ENCODE peak calls at places on chromosomes 6 and 20, in nine cellular contexts. J, P, H, X, A, W, M, D and B are unnamed samples.

GRCh38 chr6:39296745-39297640 is 17.2 kb downstream of the KCNK17 start:
- DNase-seq in J (no peak), P (no peak), H (peak), X (peak), A (no peak), W (no peak), M (peak), D (peak), B (peak)

GRCh38 chr6:28005124-28005662 is 48.2 kb downstream of the OR2B6 start:
- DNase-seq in J (no peak), P (no peak), H (peak), X (no peak), A (no peak), W (no peak), M (no peak), D (no peak), B (no peak)

GRCh38 chr20:62423326-62423706 is 4.0 kb downstream of the RBBP8NL start:
- DNase-seq in J (no peak), P (no peak), H (no peak), X (no peak), A (no peak), W (no peak), M (no peak), D (no peak), B (no peak)

GRCh38 chr6:166387642-166388325 is 5.0 kb upstream of the MPC1 start:
- DNase-seq in J (no peak), P (no peak), H (no peak), X (no peak), A (no peak), W (no peak), M (no peak), D (no peak), B (no peak)

GRCh38 chr6:168242655-168243225 is 76.8 kb downstream of the DACT2 start:
- DNase-seq in J (no peak), P (no peak), H (no peak), X (no peak), A (no peak), W (no peak), M (no peak), D (no peak), B (no peak)

GRCh38 chr20:53425930-53426329 is 167.7 kb downstream of the ZNF217 start:
- DNase-seq in J (no peak), P (no peak), H (no peak), X (no peak), A (no peak), W (no peak), M (no peak), D (no peak), B (no peak)

GRCh38 chr20:57652865-57653545 is 32.8 kb upstream of the ZBP1 start:
- DNase-seq in J (peak), P (peak), H (no peak), X (no peak), A (peak), W (peak), M (no peak), D (peak), B (no peak)

GRCh38 chr6:111306104-111306888 is 176.7 kb downstream of the REV3L start:
- DNase-seq in J (no peak), P (no peak), H (no peak), X (no peak), A (no peak), W (no peak), M (no peak), D (no peak), B (no peak)

GRCh38 chr6:35181933-35182612 is 31.7 kb upstream of the SCUBE3 start:
- DNase-seq in J (no peak), P (peak), H (peak), X (no peak), A (peak), W (peak), M (peak), D (peak), B (peak)

GRCh38 chr20:25529295-25529951 is 55.9 kb downstream of the NINL start:
- DNase-seq in J (no peak), P (no peak), H (no peak), X (no peak), A (no peak), W (no peak), M (no peak), D (no peak), B (no peak)

GRCh38 chr6:44430322-44430721 is 42.8 kb downstream of the CDC5L start:
- DNase-seq in J (no peak), P (no peak), H (peak), X (no peak), A (no peak), W (no peak), M (peak), D (no peak), B (peak)

GRCh38 chr6:5851261-5851757 is 155.4 kb downstream of the NRN1 start:
- DNase-seq in J (peak), P (peak), H (no peak), X (peak), A (peak), W (no peak), M (peak), D (peak), B (peak)

GRCh38 chr6:66226099-66226498 is 519.1 kb upstream of the EYS start:
- DNase-seq in J (no peak), P (no peak), H (no peak), X (peak), A (no peak), W (no peak), M (no peak), D (no peak), B (no peak)

GRCh38 chr6:96465321-96465903 is 56.2 kb upstream of the UFL1 start:
- DNase-seq in J (no peak), P (no peak), H (no peak), X (no peak), A (no peak), W (no peak), M (no peak), D (no peak), B (no peak)

GRCh38 chr6:106913676-106914280 is 60.8 kb downstream of the CD24 start:
- DNase-seq in J (no peak), P (no peak), H (no peak), X (no peak), A (no peak), W (no peak), M (no peak), D (no peak), B (no peak)

GRCh38 chr20:63216849-63217471 is 1.0 kb upstream of the YTHDF1 start:
- DNase-seq in J (no peak), P (no peak), H (no peak), X (no peak), A (no peak), W (no peak), M (no peak), D (no peak), B (no peak)

GRCh38 chr20:3071610-3072529 is at the start of gene OXT:
- DNase-seq in J (peak), P (peak), H (no peak), X (no peak), A (peak), W (no peak), M (no peak), D (no peak), B (no peak)

GRCh38 chr6:106910999-106911949 is 63.3 kb downstream of the CD24 start:
- DNase-seq in J (no peak), P (no peak), H (no peak), X (no peak), A (no peak), W (no peak), M (no peak), D (no peak), B (no peak)

GRCh38 chr20:34088871-34089479 is 23.1 kb downstream of the EIF2S2 start:
- DNase-seq in J (no peak), P (no peak), H (no peak), X (no peak), A (no peak), W (no peak), M (no peak), D (no peak), B (no peak)

GRCh38 chr6:63527658-63528514 is 44.4 kb upstream of the LOC128125822 start:
- DNase-seq in J (peak), P (no peak), H (peak), X (no peak), A (peak), W (peak), M (peak), D (peak), B (peak)

GRCh38 chr6:166936079-166936787 is 20.1 kb downstream of the RNASET2 start:
- DNase-seq in J (no peak), P (no peak), H (no peak), X (no peak), A (no peak), W (no peak), M (no peak), D (no peak), B (peak)

GRCh38 chr20:61015602-61016001 is 236.5 kb upstream of the CDH4 start:
- DNase-seq in J (no peak), P (no peak), H (no peak), X (no peak), A (no peak), W (no peak), M (no peak), D (no peak), B (no peak)

GRCh38 chr6:149925974-149926777 is 3.3 kb upstream of the RAET1G start:
- DNase-seq in J (peak), P (peak), H (peak), X (peak), A (peak), W (peak), M (peak), D (peak), B (peak)

GRCh38 chr6:89530982-89531381 is 98.0 kb downstream of the ANKRD6 start:
- DNase-seq in J (no peak), P (no peak), H (no peak), X (no peak), A (no peak), W (no peak), M (no peak), D (no peak), B (no peak)

GRCh38 chr6:146990284-146990683 is 213.9 kb upstream of the STXBP5 start:
- DNase-seq in J (no peak), P (no peak), H (peak), X (no peak), A (no peak), W (no peak), M (peak), D (peak), B (peak)

GRCh38 chr6:159972506-159973268 is 3.8 kb downstream of the IGF2R start:
- DNase-seq in J (no peak), P (no peak), H (no peak), X (peak), A (no peak), W (no peak), M (no peak), D (no peak), B (no peak)

GRCh38 chr20:12605751-12606150 is 403.0 kb upstream of the SPTLC3 start:
- DNase-seq in J (no peak), P (no peak), H (no peak), X (no peak), A (no peak), W (no peak), M (no peak), D (no peak), B (no peak)

GRCh38 chr6:75563032-75563431 is 38.6 kb upstream of the SENP6 start:
- DNase-seq in J (no peak), P (no peak), H (peak), X (peak), A (no peak), W (no peak), M (peak), D (no peak), B (peak)

GRCh38 chr6:40627316-40627715 is 40.2 kb upstream of the LRFN2 start:
- DNase-seq in J (no peak), P (no peak), H (no peak), X (no peak), A (no peak), W (no peak), M (no peak), D (no peak), B (no peak)

GRCh38 chr6:160041608-160042007 is 72.7 kb downstream of the IGF2R start:
- DNase-seq in J (peak), P (peak), H (peak), X (no peak), A (peak), W (no peak), M (peak), D (peak), B (peak)

GRCh38 chr20:1446536-1446935 is 20.1 kb downstream of the NSFL1C start:
- DNase-seq in J (no peak), P (no peak), H (no peak), X (no peak), A (no peak), W (no peak), M (no peak), D (no peak), B (no peak)

GRCh38 chr6:36964908-36965307 is 10.4 kb downstream of the PI16 start:
- DNase-seq in J (no peak), P (no peak), H (no peak), X (no peak), A (no peak), W (no peak), M (no peak), D (no peak), B (no peak)

GRCh38 chr6:36961441-36962430 is 7.2 kb downstream of the PI16 start:
- DNase-seq in J (no peak), P (no peak), H (no peak), X (no peak), A (no peak), W (no peak), M (no peak), D (no peak), B (no peak)

GRCh38 chr6:36964349-36964748 is 9.8 kb downstream of the PI16 start:
- DNase-seq in J (no peak), P (no peak), H (no peak), X (no peak), A (no peak), W (no peak), M (no peak), D (no peak), B (no peak)

GRCh38 chr6:36963451-36964290 is 9.1 kb downstream of the PI16 start:
- DNase-seq in J (no peak), P (peak), H (peak), X (no peak), A (no peak), W (no peak), M (no peak), D (peak), B (peak)

DNA sequence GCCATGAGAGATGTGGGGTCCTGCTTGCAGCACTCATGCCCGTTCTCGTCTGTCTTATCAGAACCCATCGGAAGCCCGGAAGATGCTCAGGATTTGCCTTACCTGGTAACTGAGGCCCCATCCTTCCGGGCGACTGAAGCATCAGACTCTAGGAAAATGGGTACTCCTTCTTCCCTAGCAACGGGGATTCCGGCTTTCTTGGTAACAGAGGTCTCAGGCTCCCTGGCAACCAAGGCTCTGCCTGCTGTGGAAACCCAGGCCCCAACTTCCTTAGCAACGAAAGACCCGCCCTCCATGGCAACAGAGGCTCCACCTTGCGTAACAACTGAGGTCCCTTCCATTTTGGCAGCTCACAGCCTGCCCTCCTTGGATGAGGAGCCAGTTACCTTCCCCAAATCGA is 8.3 kb downstream of the PI16 start:
- DNase-seq in J (no peak), P (peak), H (peak), X (no peak), A (peak), W (no peak), M (peak), D (peak), B (peak)
- H3K4me3 ChIP-seq in J (no peak), P (no peak), H (no peak), X (no peak), A (no peak), W (no peak), M (no peak), D (no peak), B (no peak)

DNA sequence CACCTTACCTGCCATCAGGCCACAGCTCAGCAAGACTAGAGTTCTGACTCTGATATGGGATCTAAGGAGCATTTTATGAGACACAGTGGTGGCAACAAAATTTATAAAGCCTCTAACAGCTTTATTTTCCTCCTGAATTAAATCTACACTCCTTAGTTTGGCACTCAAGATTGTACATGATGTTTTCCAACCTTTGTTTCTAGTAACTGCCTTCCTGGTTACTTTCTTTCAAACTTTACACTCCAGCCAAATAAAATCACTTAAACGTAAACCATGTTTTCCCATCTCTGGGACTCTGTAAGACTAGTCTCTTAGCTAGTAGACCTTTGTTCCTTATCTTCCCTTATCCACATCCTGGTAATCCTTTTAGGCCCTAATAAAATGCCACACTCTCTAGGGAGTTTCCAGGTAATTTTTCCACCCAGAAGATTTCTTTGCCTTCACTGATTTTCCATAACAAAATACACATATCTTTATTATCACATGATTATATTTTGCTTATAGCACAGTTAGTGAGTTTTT is 92.1 kb downstream of the PKHD1 start:
- DNase-seq in J (no peak), P (no peak), H (no peak), X (no peak), A (no peak), W (no peak), M (no peak), D (no peak), B (no peak)
- TF ChIP-seq CTCF in J (no peak), P (no peak), H (no peak), X (no peak), A (no peak), W (no peak), M (no peak), D (no peak), B (no peak)

GRCh38 chr20:16580127-16580526 is 6.9 kb upstream of the KIF16B start:
- DNase-seq in J (peak), P (no peak), H (peak), X (no peak), A (no peak), W (no peak), M (peak), D (no peak), B (peak)
- H3K4me3 ChIP-seq in J (no peak), P (no peak), H (no peak), X (no peak), A (no peak), W (no peak), M (no peak), D (no peak), B (no peak)

GRCh38 chr20:37530696-37531095 is 3.0 kb upstream of the BLCAP start:
- DNase-seq in J (no peak), P (no peak), H (no peak), X (no peak), A (no peak), W (no peak), M (no peak), D (no peak), B (no peak)

GRCh38 chr20:37527638-37528441 is at the start of gene BLCAP:
- DNase-seq in J (peak), P (peak), H (peak), X (peak), A (peak), W (peak), M (peak), D (peak), B (peak)

GRCh38 chr20:37528442-37529213 is 952 bp upstream of the BLCAP start:
- DNase-seq in J (no peak), P (no peak), H (peak), X (no peak), A (no peak), W (no peak), M (no peak), D (peak), B (no peak)

GRCh38 chr20:37529968-37530600 is 2.4 kb upstream of the BLCAP start:
- DNase-seq in J (no peak), P (no peak), H (no peak), X (no peak), A (no peak), W (no peak), M (no peak), D (peak), B (no peak)

GRCh38 chr20:37529214-37529967 is 1.7 kb upstream of the BLCAP start:
- DNase-seq in J (no peak), P (no peak), H (no peak), X (no peak), A (no peak), W (no peak), M (no peak), D (peak), B (no peak)
- TF ChIP-seq CTCF in J (no peak), P (no peak), H (no peak), X (no peak), A (no peak), W (no peak), M (no peak), D (no peak), B (no peak)

GRCh38 chr6:134002821-134003220 is 49.6 kb downstream of the SLC2A12 start:
- DNase-seq in J (no peak), P (no peak), H (no peak), X (no peak), A (no peak), W (no peak), M (no peak), D (no peak), B (no peak)
- H3K4me3 ChIP-seq in J (no peak), P (no peak), H (no peak), X (no peak), A (no peak), W (no peak), M (no peak), D (no peak), B (no peak)

DNA sequence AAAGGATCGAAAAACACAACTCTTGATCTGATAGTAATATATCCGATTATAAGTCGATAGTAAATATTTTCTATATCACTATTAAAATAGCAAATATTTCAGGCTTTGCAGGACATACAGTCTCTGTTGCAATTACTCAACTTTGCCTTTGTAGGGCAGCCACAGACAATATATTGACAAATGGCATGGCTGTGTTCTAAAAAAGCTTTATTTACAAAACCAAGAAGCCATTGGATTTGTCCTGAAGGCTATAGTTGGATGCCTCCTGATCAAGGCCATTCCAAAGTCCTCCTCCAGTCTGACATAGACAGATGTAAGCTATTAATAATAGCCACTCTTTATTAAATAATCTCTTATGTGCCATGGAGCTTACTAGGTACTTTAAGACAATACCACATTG is 5.9 kb downstream of the OCSTAMP start:
- DNase-seq in J (no peak), P (no peak), H (peak), X (no peak), A (no peak), W (no peak), M (peak), D (no peak), B (peak)
- TF ChIP-seq CTCF in J (no peak), P (no peak), H (no peak), X (no peak), A (no peak), W (no peak), M (no peak), D (no peak), B (no peak)

DNA sequence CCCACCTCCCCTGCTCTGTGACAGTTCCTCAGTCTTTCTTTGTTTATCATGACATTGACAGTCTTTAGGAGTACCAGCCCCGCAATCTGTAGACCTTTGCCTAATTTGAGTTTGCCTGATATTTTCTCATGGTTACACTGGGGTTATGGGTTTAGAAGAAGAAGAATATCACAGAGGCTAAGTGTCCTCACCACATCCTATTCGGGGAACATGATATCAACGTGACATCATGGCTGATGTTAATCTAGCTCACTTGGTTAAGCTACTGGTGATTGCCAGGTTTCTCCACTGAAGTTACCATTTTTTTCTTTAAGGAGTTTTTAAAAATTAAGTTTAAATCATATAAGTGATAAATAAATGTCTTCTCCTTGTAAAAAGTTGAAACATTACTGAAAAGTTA is 127.5 kb downstream of the CEP57L1 start:
- DNase-seq in J (no peak), P (no peak), H (no peak), X (no peak), A (no peak), W (no peak), M (no peak), D (no peak), B (no peak)
- H3K4me3 ChIP-seq in J (no peak), P (no peak), H (no peak), X (no peak), A (no peak), W (no peak), M (no peak), D (no peak), B (no peak)